ENCODE peak calls at places on chromosomes 1 and 21, in four cellular contexts. R, H, D and I are unnamed samples.

GRCh38 chr1:77925966-77926365 is 37.5 kb downstream of the NEXN start:
- DNase-seq in R (no peak), D (no peak), H (no peak), I (no peak)

GRCh38 chr1:91022518-91022929 is 689 bp upstream of the ZNF644 start:
- DNase-seq in H (no peak), R (no peak), D (no peak), I (no peak)

GRCh38 chr1:34354367-34354766 is 177.7 kb downstream of the C1orf94 start:
- DNase-seq in H (no peak), R (no peak), D (no peak), I (no peak)

GRCh38 chr1:202034683-202035462 is 24.5 kb downstream of the ELF3 start:
- DNase-seq in R (peak), H (no peak), D (peak), I (peak)

GRCh38 chr1:78274814-78275213 is 216.0 kb upstream of the PTGFR start:
- DNase-seq in D (no peak), R (no peak), H (no peak), I (no peak)

GRCh38 chr21:32613436-32614043 is 1.4 kb upstream of the CFAP298 start:
- DNase-seq in D (no peak), R (no peak), H (no peak), I (no peak)

GRCh38 chr1:232558974-232559373 is 71.0 kb downstream of the SIPA1L2 start:
- DNase-seq in R (no peak), D (no peak), H (no peak), I (no peak)

GRCh38 chr1:147171399-147172167 is 687 bp downstream of the PRKAB2 start:
- DNase-seq in D (no peak), H (peak), R (peak), I (no peak)

GRCh38 chr1:244639561-244639960 is 13.4 kb upstream of the DESI2 start:
- DNase-seq in R (no peak), H (no peak), D (no peak), I (no peak)

GRCh38 chr1:171784779-171785178 is 3.3 kb downstream of the METTL13 start:
- DNase-seq in R (no peak), H (no peak), D (no peak), I (no peak)

GRCh38 chr1:79161077-79161476 is 154.5 kb upstream of the ADGRL4 start:
- DNase-seq in R (no peak), H (no peak), D (no peak), I (no peak)

GRCh38 chr1:43711049-43711448 is 3.7 kb downstream of the ST3GAL3 start:
- DNase-seq in D (no peak), H (no peak), R (no peak), I (no peak)

GRCh38 chr21:33640697-33641338 is 723 bp downstream of the CRYZL1 start:
- DNase-seq in D (no peak), R (no peak), H (peak), I (no peak)

GRCh38 chr1:228978486-228979324 is 243.4 kb downstream of the RHOU start:
- DNase-seq in D (no peak), H (peak), R (no peak), I (no peak)

GRCh38 chr1:242391896-242392295 is 132.6 kb downstream of the PLD5 start:
- DNase-seq in D (no peak), R (no peak), H (no peak), I (no peak)

GRCh38 chr1:22850681-22851080 is 122.0 kb downstream of the LACTBL1 start:
- DNase-seq in D (no peak), R (no peak), H (peak), I (no peak)

GRCh38 chr21:45590246-45590725 is 48.0 kb upstream of the SLC19A1 start:
- DNase-seq in D (no peak), R (peak), H (peak), I (no peak)
- TF ChIP-seq PBX3 in D (no peak), R (no peak), H (no peak), I (no peak)

DNA sequence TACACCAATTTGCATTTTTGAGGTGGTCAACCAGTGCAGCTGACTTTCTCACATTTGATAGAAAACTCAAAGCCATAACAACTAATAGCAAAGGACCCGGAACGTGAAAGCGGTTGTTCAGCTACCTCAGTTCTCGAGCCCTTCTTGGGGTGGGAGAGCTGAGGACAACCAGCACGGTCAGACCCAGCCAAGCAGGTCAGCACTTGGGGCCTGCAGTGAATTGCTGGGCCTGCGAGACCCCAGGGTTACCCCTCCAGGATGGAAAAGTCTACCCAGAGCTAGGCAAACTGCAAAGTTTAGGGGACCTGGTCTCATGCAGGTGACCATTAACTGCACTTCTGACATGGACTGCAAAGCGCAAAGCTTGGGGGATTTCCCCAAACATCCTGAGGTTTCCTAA is 23.8 kb upstream of the AJAP1 start:
- DNase-seq in R (no peak), D (no peak), H (no peak), I (no peak)
- TF ChIP-seq MAX in R (no peak), D (no peak), H (no peak), I (no peak)

GRCh38 chr1:111734426-111734825 is 4.8 kb downstream of the INKA2 start:
- DNase-seq in H (no peak), R (no peak), D (no peak), I (no peak)

GRCh38 chr1:111732718-111733117 is 6.5 kb downstream of the INKA2 start:
- DNase-seq in D (no peak), H (no peak), R (no peak), I (no peak)

GRCh38 chr1:111733183-111733995 is 5.8 kb downstream of the INKA2 start:
- DNase-seq in H (no peak), R (no peak), D (peak), I (no peak)

GRCh38 chr1:111735321-111735720 is 3.9 kb downstream of the INKA2 start:
- DNase-seq in R (no peak), H (no peak), D (no peak), I (no peak)

GRCh38 chr1:111733996-111734369 is 5.2 kb downstream of the INKA2 start:
- DNase-seq in H (no peak), R (no peak), D (no peak), I (no peak)
- TF ChIP-seq PBX3 in H (no peak), R (no peak), D (no peak), I (no peak)

GRCh38 chr1:3481836-3482589 is 27.5 kb downstream of the ARHGEF16 start:
- DNase-seq in D (no peak), R (peak), H (no peak), I (no peak)
- TF ChIP-seq MAX in D (no peak), R (peak), H (no peak), I (no peak)